ENCODE peak calls at places on chromosomes 6 and 20, in eight cellular contexts. F is tibial artery; I is fibroblast of pulmonary artery; S is OCI-LY7; T is A172; V is nucleus accumbens; N is CD8-positive, alpha-beta memory T cell; P is stimulated activated CD4-positive, alpha-beta T cell treated with anti-CD3 and anti-CD28 coated beads, TNF-alpha, amount 100 ng/mL, for 24 hours. K is an unnamed sample.

GRCh38 chr20:4726710-4727391 is 5.1 kb downstream of the PRND start:
- DNase-seq in F (no peak), I (peak), S (peak), T (peak), V (no peak), N (no peak), P (no peak), K (no peak)

GRCh38 chr6:157937318-157937717 is 44.3 kb upstream of the SYNJ2 start:
- DNase-seq in F (no peak), I (no peak), S (no peak), T (no peak), V (no peak), N (no peak), P (no peak), K (no peak)

GRCh38 chr6:143232849-143233248 is 172.2 kb downstream of the AIG1 start:
- DNase-seq in F (no peak), I (peak), S (peak), T (peak), V (no peak), N (peak), P (no peak), K (peak)

GRCh38 chr20:25984933-25985332 is 288.3 kb upstream of the ZNF337 start:
- DNase-seq in F (no peak), I (peak), S (no peak), T (no peak), V (no peak), N (no peak), P (peak), K (peak)

GRCh38 chr20:63736893-63737689 is 627 bp downstream of the LIME1 start:
- DNase-seq in F (no peak), I (no peak), S (peak), T (no peak), V (no peak), N (peak), P (no peak), K (peak)

GRCh38 chr6:167435209-167435728 is 110.4 kb downstream of the TTLL2 start:
- DNase-seq in F (no peak), I (no peak), S (no peak), T (no peak), V (no peak), N (no peak), P (no peak), K (no peak)

GRCh38 chr20:58374027-58374850 is 14.8 kb upstream of the VAPB start:
- DNase-seq in F (no peak), I (no peak), S (no peak), T (no peak), V (no peak), N (no peak), P (no peak), K (no peak)

GRCh38 chr6:98924647-98925046 is 23.1 kb downstream of the FBXL4 start:
- DNase-seq in F (no peak), I (no peak), S (no peak), T (no peak), V (no peak), N (no peak), P (no peak), K (no peak)

GRCh38 chr6:133697666-133698065 is 191.2 kb upstream of the TCF21 start:
- DNase-seq in F (no peak), I (no peak), S (no peak), T (no peak), V (no peak), N (no peak), P (no peak), K (no peak)

GRCh38 chr20:53215166-53215565 is 243.0 kb downstream of the TSHZ2 start:
- DNase-seq in F (no peak), I (no peak), S (no peak), T (no peak), V (no peak), N (no peak), P (no peak), K (no peak)

GRCh38 chr6:153044295-153044694 is 41.8 kb upstream of the MTRF1L start:
- DNase-seq in F (no peak), I (no peak), S (no peak), T (no peak), V (no peak), N (no peak), P (no peak), K (no peak)

GRCh38 chr6:105714846-105715245 is 312.0 kb upstream of the PREP start:
- DNase-seq in F (no peak), I (no peak), S (no peak), T (no peak), V (no peak), N (no peak), P (no peak), K (no peak)

GRCh38 chr20:20024942-20025341 is 7.8 kb downstream of the NAA20 start:
- DNase-seq in F (no peak), I (peak), S (no peak), T (no peak), V (no peak), N (no peak), P (no peak), K (no peak)

GRCh38 chr20:51022803-51023616 is at the start of gene KCNG1:
- DNase-seq in F (no peak), I (peak), S (no peak), T (peak), V (no peak), N (no peak), P (peak), K (peak)

GRCh38 chr20:35619196-35620095 is 3.8 kb downstream of the SPAG4 start:
- DNase-seq in F (peak), I (peak), S (peak), T (no peak), V (no peak), N (peak), P (peak), K (peak)

GRCh38 chr20:4681971-4682370 is 39.7 kb upstream of the PRND start:
- DNase-seq in F (no peak), I (peak), S (no peak), T (peak), V (no peak), N (no peak), P (no peak), K (no peak)

GRCh38 chr20:8464368-8464767 is 332.3 kb downstream of the PLCB1 start:
- DNase-seq in F (no peak), I (no peak), S (peak), T (no peak), V (no peak), N (no peak), P (no peak), K (no peak)

GRCh38 chr20:64211874-64212658 is 43.5 kb upstream of the PCMTD2 start:
- DNase-seq in F (no peak), I (no peak), S (no peak), T (no peak), V (no peak), N (no peak), P (no peak), K (no peak)

GRCh38 chr6:33018904-33019303 is 9.5 kb upstream of the HLA-DOA start:
- DNase-seq in F (peak), I (peak), S (no peak), T (peak), V (no peak), N (peak), P (peak), K (no peak)

GRCh38 chr6:124011180-124011579 is 207.5 kb downstream of the NKAIN2 start:
- DNase-seq in F (no peak), I (no peak), S (no peak), T (no peak), V (no peak), N (no peak), P (no peak), K (no peak)

GRCh38 chr6:167815296-167815980 is 11.3 kb upstream of the AFDN start:
- DNase-seq in F (no peak), I (no peak), S (no peak), T (no peak), V (no peak), N (no peak), P (no peak), K (no peak)

GRCh38 chr6:75143186-75143585 is 62.7 kb downstream of the COL12A1 start:
- DNase-seq in F (no peak), I (peak), S (no peak), T (no peak), V (no peak), N (no peak), P (no peak), K (no peak)